ENCODE peak calls at places on chromosomes 4 and X, in ten cellular contexts. O is brain microvascular endothelial cell; G is aorta; S is pancreas; B is heart left ventricle; R is left lung; X is neural progenitor cell; K is CD8-positive, alpha-beta T cell; U is breast epithelium; W is hepatocyte. J is an unnamed sample.

GRCh38 chrX:56978172-56978571 is 17.2 kb downstream of the SPIN3 start:
- DNase-seq in O (peak; percentile 40), G (no peak), S (no peak), B (peak; percentile 9), R (no peak), X (peak; percentile 7), K (peak; percentile 23), U (no peak), W (peak; percentile 53), J (peak; percentile 58)

GRCh38 chr4:53804719-53805118 is 213.4 kb upstream of the LNX1 start:
- DNase-seq in O (no peak), G (no peak), S (peak; percentile 44), B (no peak), R (peak; percentile 39), X (peak; percentile 18), K (no peak), U (no peak), W (peak; percentile 43), J (no peak)

GRCh38 chr4:41883988-41884737 is 51.1 kb upstream of the TMEM33 start:
- DNase-seq in O (no peak), G (no peak), S (no peak), B (no peak), R (no peak), X (no peak), K (no peak), U (no peak), W (no peak), J (no peak)

GRCh38 chr4:182238355-182238931 is 4.8 kb upstream of the TENM3 start:
- DNase-seq in O (peak; percentile 21), G (no peak), S (no peak), B (no peak), R (no peak), X (peak; percentile 59), K (no peak), U (no peak), W (peak; percentile 30), J (peak; percentile 15)

GRCh38 chrX:119190736-119191282 is 45.3 kb upstream of the PGRMC1 start:
- DNase-seq in O (no peak), G (no peak), S (no peak), B (peak; percentile 12), R (no peak), X (no peak), K (no peak), U (no peak), W (peak; percentile 42), J (peak; percentile 28)

GRCh38 chr4:20086067-20086466 is 165.6 kb upstream of the SLIT2 start:
- DNase-seq in O (no peak), G (no peak), S (no peak), B (no peak), R (no peak), X (no peak), K (no peak), U (no peak), W (no peak), J (no peak)

GRCh38 chr4:182015893-182016292 is 227.3 kb upstream of the TENM3 start:
- DNase-seq in O (peak; percentile 59), G (no peak), S (no peak), B (no peak), R (no peak), X (no peak), K (no peak), U (no peak), W (no peak), J (no peak)

GRCh38 chr4:157664726-157665125 is 444.2 kb downstream of the GRIA2 start:
- DNase-seq in O (peak; percentile 69), G (no peak), S (no peak), B (no peak), R (no peak), X (no peak), K (no peak), U (no peak), W (no peak), J (peak; percentile 67)

GRCh38 chr4:76897522-76898384 is at the start of gene SOWAHB:
- DNase-seq in O (no peak), G (peak; percentile 79), S (peak; percentile 95), B (no peak), R (peak; percentile 90), X (peak; percentile 66), K (no peak), U (peak; percentile 84), W (peak; percentile 90), J (peak; percentile 48)

GRCh38 chrX:119981286-119982070 is 37.9 kb upstream of the NKAP start:
- DNase-seq in O (peak; percentile 9), G (no peak), S (no peak), B (no peak), R (no peak), X (peak; percentile 63), K (no peak), U (no peak), W (peak; percentile 46), J (peak; percentile 45)

GRCh38 chr4:38860788-38861424 is 4.3 kb upstream of the TLR6 start:
- DNase-seq in O (no peak), G (no peak), S (peak; percentile 46), B (no peak), R (no peak), X (peak; percentile 89), K (peak; percentile 42), U (no peak), W (peak; percentile 69), J (peak; percentile 61)

GRCh38 chr4:180615746-180616145 is 1627.5 kb upstream of the TENM3 start:
- DNase-seq in O (no peak), G (no peak), S (no peak), B (no peak), R (no peak), X (peak; percentile 9), K (no peak), U (no peak), W (no peak), J (no peak)

GRCh38 chrX:132651411-132652086 is 162.7 kb upstream of the MBNL3 start:
- DNase-seq in O (no peak), G (no peak), S (no peak), B (no peak), R (no peak), X (no peak), K (no peak), U (no peak), W (no peak), J (no peak)

GRCh38 chrX:21756785-21757529 is 959 bp downstream of the SMPX start:
- DNase-seq in O (no peak), G (no peak), S (no peak), B (no peak), R (no peak), X (no peak), K (no peak), U (no peak), W (no peak), J (no peak)

GRCh38 chr4:66160606-66161005 is 490.3 kb upstream of the EPHA5 start:
- DNase-seq in O (no peak), G (no peak), S (no peak), B (no peak), R (no peak), X (no peak), K (no peak), U (no peak), W (no peak), J (peak; percentile 60)

GRCh38 chrX:111127038-111127437 is 31.0 kb downstream of the PAK3 start:
- DNase-seq in O (no peak), G (no peak), S (no peak), B (no peak), R (no peak), X (no peak), K (no peak), U (no peak), W (no peak), J (no peak)

GRCh38 chr4:76623217-76624060 is 188.4 kb downstream of the SHROOM3 start:
- DNase-seq in O (peak; percentile 27), G (no peak), S (no peak), B (no peak), R (no peak), X (no peak), K (no peak), U (no peak), W (no peak), J (peak; percentile 54)

GRCh38 chr4:94516999-94517398 is 65.3 kb downstream of the PDLIM5 start:
- DNase-seq in O (peak; percentile 85), G (no peak), S (no peak), B (no peak), R (no peak), X (no peak), K (no peak), U (no peak), W (no peak), J (no peak)
- H3K27me3 ChIP-seq in O (no peaks in the 10 kb centered on the region), G (no peaks in the 10 kb centered on the region), S (no peaks in the 10 kb centered on the region), B (no peaks in the 10 kb centered on the region), R (no peaks in the 10 kb centered on the region), X (no peaks in the 10 kb centered on the region), K (no peaks in the 10 kb centered on the region), U (no peaks in the 10 kb centered on the region), W (no peaks in the 10 kb centered on the region), J (no peaks in the 10 kb centered on the region)

DNA sequence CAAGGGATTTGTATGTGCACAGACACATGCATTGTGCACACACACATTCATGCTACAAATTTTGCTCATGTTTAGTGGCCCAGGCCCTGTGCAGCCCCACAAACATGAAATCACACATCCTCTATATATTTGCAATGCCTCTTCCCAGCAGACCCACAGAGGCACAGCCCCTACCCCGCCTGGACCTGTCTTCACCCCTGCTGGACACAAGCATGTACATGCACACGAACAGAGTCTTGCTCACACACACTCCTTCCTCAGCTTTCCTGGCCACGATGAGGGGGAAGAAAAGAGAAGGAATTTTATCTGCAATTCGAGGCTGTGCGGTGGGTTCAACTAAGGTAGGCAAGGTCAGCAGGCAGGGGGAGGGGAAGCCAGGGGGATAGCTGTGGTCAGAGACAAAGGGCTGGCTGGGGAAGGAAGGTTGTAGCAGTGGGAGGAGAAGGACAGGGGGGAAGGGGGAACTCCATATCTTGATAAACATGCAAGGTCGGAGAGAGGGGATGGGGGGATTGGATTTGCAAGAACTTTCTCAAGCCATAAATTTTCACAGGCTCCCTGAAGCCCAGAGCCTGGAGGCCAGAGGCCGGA is 156.4 kb downstream of the EFNB1 start:
- DNase-seq in O (no peak), G (no peak), S (no peak), B (no peak), R (no peak), X (no peak), K (no peak), U (no peak), W (no peak), J (no peak)
- H3K27me3 ChIP-seq in O (no peaks in the 10 kb centered on the region), G (no peaks in the 10 kb centered on the region), S (no peaks in the 10 kb centered on the region), B (no peaks in the 10 kb centered on the region), R (no peaks in the 10 kb centered on the region), X (no peaks in the 10 kb centered on the region), K (no peaks in the 10 kb centered on the region), U (peaks cover 55% of the 10 kb centered on the region), W (no peaks in the 10 kb centered on the region), J (peaks cover 43% of the 10 kb centered on the region)

DNA sequence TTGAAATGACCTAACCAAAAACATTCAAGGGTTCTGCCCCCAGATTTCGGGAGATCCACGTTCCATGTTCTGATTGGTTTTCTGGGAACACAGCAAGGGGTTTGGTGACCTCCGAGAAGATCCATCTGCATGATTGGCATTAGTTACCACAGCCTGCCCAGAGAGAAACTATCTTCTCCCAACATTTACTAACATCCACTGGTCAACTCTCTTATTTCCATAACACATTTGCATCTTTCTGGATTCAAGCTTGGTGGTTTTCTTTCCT is 15.6 kb downstream of the SHOX start:
- DNase-seq in O (no peak), G (no peak), S (no peak), B (no peak), R (no peak), X (no peak), K (no peak), U (no peak), W (no peak), J (no peak)
- H3K27me3 ChIP-seq in O (peaks cover under 1% of the 10 kb centered on the region), G (no peaks in the 10 kb centered on the region), S (no peaks in the 10 kb centered on the region), B (peaks cover 40% of the 10 kb centered on the region), R (peaks cover 15% of the 10 kb centered on the region), X (peaks cover 84% of the 10 kb centered on the region), K (no peaks in the 10 kb centered on the region), U (peaks cover 51% of the 10 kb centered on the region), W (peaks cover 43% of the 10 kb centered on the region), J (no peaks in the 10 kb centered on the region)

GRCh38 chr4:105146286-105147219 is at the start of gene TET2:
- DNase-seq in O (peak; percentile 86), G (peak; percentile 92), S (peak; percentile 67), B (peak; percentile 81), R (peak; percentile 96), X (peak; percentile 79), K (peak; percentile 75), U (no peak), W (peak; percentile 87), J (peak; percentile 91)
- H3K27me3 ChIP-seq in O (no peaks in the 10 kb centered on the region), G (no peaks in the 10 kb centered on the region), S (no peaks in the 10 kb centered on the region), B (no peaks in the 10 kb centered on the region), R (no peaks in the 10 kb centered on the region), X (peaks cover 76% of the 10 kb centered on the region), K (no peaks in the 10 kb centered on the region), U (no peaks in the 10 kb centered on the region), W (no peaks in the 10 kb centered on the region), J (no peaks in the 10 kb centered on the region)